ENCODE peak calls at places on chromosomes 5 and 9, in nine cellular contexts. Y is astrocyte of the cerebellum; L is erythroblast; J is stimulated activated CD4-positive, alpha-beta T cell treated with anti-CD3 and anti-CD28 coated beads, TNF-alpha, amount 100 ng/mL, for 4 hours; K is NCI-H460; E is amniotic stem cell; Z is iPS-NIHi11; I is stimulated activated CD8-positive, alpha-beta memory T cell treated with anti-CD3 and anti-CD28 coated beads, Interleukin-4, amount 100 ng/mL, for 4 hours; S is Calu3. F is an unnamed sample.
A peak's percentile ranks its signal among the peaks of the same experiment; 100 is the strongest.

GRCh38 chr5:217860-218456 is at the start of the genes CCDC127 and SDHA:
- DNase-seq in S (peak; percentile 98), K (peak; percentile 93), Y (peak; percentile 77), Z (peak; percentile 100), E (peak; percentile 76), L (peak; percentile 97), I (peak; percentile 98), J (peak; percentile 99), F (peak; percentile 98)

GRCh38 chr9:69867081-69867814 is 46.6 kb downstream of the CFAP95 start:
- DNase-seq in L (no peak), S (no peak), E (no peak), Z (no peak), K (no peak), J (no peak), Y (no peak), I (no peak), F (no peak)

GRCh38 chr9:121360975-121361374 is 9.1 kb downstream of the STOM start:
- DNase-seq in Y (peak; percentile 65), E (peak; percentile 63), S (no peak), Z (no peak), K (no peak), L (no peak), J (no peak), I (no peak), F (no peak)

GRCh38 chr9:105354448-105354847 is 93.4 kb upstream of the FSD1L start:
- DNase-seq in Z (no peak), I (no peak), S (no peak), E (no peak), J (no peak), L (no peak), K (no peak), Y (no peak), F (no peak)

GRCh38 chr5:55916986-55917385 is 65.8 kb downstream of the IL31RA start:
- DNase-seq in S (no peak), Y (no peak), Z (no peak), I (no peak), J (no peak), K (no peak), E (no peak), L (no peak), F (no peak)

GRCh38 chr5:35407697-35408096 is 177.4 kb upstream of the PRLR start:
- DNase-seq in Z (no peak), J (no peak), E (no peak), L (no peak), K (no peak), S (no peak), I (no peak), Y (no peak), F (no peak)

GRCh38 chr9:127794001-127794791 is 8.4 kb downstream of the CDK9 start:
- DNase-seq in K (no peak), L (no peak), E (no peak), J (no peak), S (no peak), I (no peak), Z (no peak), Y (no peak), F (no peak)

GRCh38 chr5:154627711-154628678 is 127.2 kb upstream of the LARP1 start:
- DNase-seq in S (no peak), Z (no peak), L (no peak), K (no peak), J (no peak), E (no peak), Y (no peak), I (no peak), F (no peak)

GRCh38 chr5:177604656-177605055 is 4.7 kb downstream of the B4GALT7 start:
- DNase-seq in Z (no peak), K (no peak), J (no peak), I (no peak), L (no peak), Y (no peak), E (no peak), S (no peak), F (no peak)

GRCh38 chr9:109310486-109310901 is 10.4 kb downstream of the EPB41L4B start:
- DNase-seq in K (no peak), Y (no peak), J (no peak), I (no peak), E (no peak), Z (no peak), L (no peak), S (no peak), F (no peak)

GRCh38 chr5:138541511-138541910 is 1.5 kb downstream of the ETF1 start:
- DNase-seq in J (no peak), S (no peak), K (no peak), I (no peak), Y (no peak), E (no peak), Z (no peak), L (no peak), F (no peak)

GRCh38 chr5:119453045-119453383 is 717 bp downstream of the HSD17B4 start:
- DNase-seq in L (peak; percentile 80), K (peak; percentile 3), Z (no peak), S (no peak), I (no peak), J (no peak), E (no peak), Y (no peak), F (no peak)

GRCh38 chr9:70566066-70566465 is 151.6 kb upstream of the KLF9 start:
- DNase-seq in J (no peak), L (no peak), E (no peak), Y (no peak), Z (no peak), S (no peak), K (no peak), I (no peak), F (no peak)

GRCh38 chr5:135887447-135887864 is 8.2 kb downstream of the IL9 start:
- DNase-seq in L (peak; percentile 76), Y (peak; percentile 42), K (peak; percentile 78), E (peak; percentile 16), I (peak; percentile 4), S (peak; percentile 88), Z (peak; percentile 75), J (peak; percentile 21), F (no peak)

GRCh38 chr5:115050860-115051259 is 118.8 kb downstream of the TRIM36 start:
- DNase-seq in J (no peak), Y (no peak), L (no peak), E (no peak), K (no peak), S (no peak), Z (no peak), I (no peak), F (no peak)

GRCh38 chr9:37187269-37187668 is 66.9 kb downstream of the ZCCHC7 start:
- DNase-seq in L (no peak), J (no peak), Z (no peak), K (no peak), E (no peak), I (no peak), S (no peak), Y (no peak), F (no peak)

GRCh38 chr9:131467214-131467935 is 35.3 kb upstream of the POMT1 start:
- DNase-seq in K (no peak), Y (no peak), I (no peak), J (no peak), S (no peak), L (no peak), Z (no peak), E (no peak), F (no peak)

GRCh38 chr9:113682297-113682771 is 193.8 kb upstream of the ZNF618 start:
- DNase-seq in L (peak; percentile 75), Z (peak; percentile 80), Y (peak; percentile 77), I (peak; percentile 9), K (peak; percentile 91), S (peak; percentile 66), J (no peak), E (peak; percentile 26), F (no peak)

GRCh38 chr5:143986567-143987242 is 174.7 kb downstream of the HMHB1 start:
- DNase-seq in K (no peak), L (no peak), Y (peak; percentile 74), S (no peak), I (no peak), J (no peak), E (peak; percentile 57), Z (no peak), F (no peak)

GRCh38 chr5:154878642-154879335 is 20.4 kb downstream of the CNOT8 start:
- DNase-seq in E (no peak), I (no peak), S (no peak), L (no peak), Y (no peak), J (no peak), Z (no peak), K (no peak), F (no peak)

GRCh38 chr9:72294952-72295351 is 70.1 kb downstream of the ZFAND5 start:
- DNase-seq in L (peak; percentile 64), E (no peak), I (no peak), K (no peak), J (no peak), S (peak; percentile 41), Z (no peak), Y (no peak), F (no peak)

GRCh38 chr5:100647461-100648230 is 112.5 kb downstream of the FAM174A start:
- DNase-seq in Z (peak; percentile 14), J (no peak), K (no peak), E (no peak), I (no peak), Y (no peak), L (peak; percentile 51), S (peak; percentile 85), F (no peak)

GRCh38 chr5:178382689-178383276 is 150.2 kb upstream of the PHYKPL start:
- DNase-seq in I (no peak), Z (peak; percentile 52), L (no peak), K (no peak), J (no peak), Y (no peak), E (no peak), S (no peak), F (no peak)

GRCh38 chr5:59249160-59249559 is 644.4 kb downstream of the PDE4D start:
- DNase-seq in J (no peak), L (no peak), Z (no peak), E (no peak), S (no peak), K (no peak), I (no peak), Y (no peak), F (no peak)

GRCh38 chr9:120735009-120735408 is 20.7 kb upstream of the MEGF9 start:
- DNase-seq in J (no peak), E (no peak), L (no peak), Y (no peak), I (no peak), Z (no peak), S (no peak), K (no peak), F (no peak)

GRCh38 chr5:179974946-179975712 is 67.4 kb upstream of the TBC1D9B start:
- DNase-seq in I (no peak), J (no peak), Z (peak; percentile 62), Y (no peak), E (no peak), S (peak; percentile 64), L (peak; percentile 49), K (peak; percentile 19), F (no peak)

GRCh38 chr9:3507395-3508077 is 18.3 kb downstream of the RFX3 start:
- DNase-seq in S (no peak), Y (no peak), L (peak; percentile 63), Z (no peak), E (no peak), I (no peak), J (no peak), K (no peak), F (no peak)

GRCh38 chr9:94666364-94667099 is 27.2 kb upstream of the FBP1 start:
- DNase-seq in Z (no peak), J (no peak), I (no peak), E (no peak), K (no peak), L (no peak), S (no peak), Y (no peak), F (no peak)

GRCh38 chr5:96734871-96735325 is 72.7 kb downstream of the CAST start:
- DNase-seq in I (no peak), S (no peak), K (no peak), L (peak; percentile 49), E (no peak), Y (no peak), J (no peak), Z (no peak), F (no peak)

GRCh38 chr9:117409321-117409720 is 5.5 kb downstream of the ASTN2 start:
- DNase-seq in S (no peak), I (no peak), Z (peak; percentile 36), E (no peak), Y (no peak), J (no peak), L (no peak), K (no peak), F (no peak)

GRCh38 chr9:36492849-36493248 is 79.8 kb upstream of the MELK start:
- DNase-seq in K (no peak), S (no peak), Z (no peak), J (no peak), Y (no peak), L (no peak), I (no peak), E (no peak), F (no peak)